ENCODE peak calls at places on chromosome 19, in four cellular contexts. Y is nephron progenitor cell, K is T-helper 17 cell, C is ACHN. Q is an unnamed sample.

GRCh38 chr19:7908078-7908699 is 4.5 kb downstream of the MAP2K7 start:
- DNase-seq in Y (no peak), K (no peak), C (no peak), Q (no peak)

GRCh38 chr19:7888145-7888825 is at the start of gene LRRC8E:
- DNase-seq in Y (peak), K (no peak), C (peak), Q (peak)

GRCh38 chr19:46979103-46979769 is 40.4 kb upstream of the NPAS1 start:
- DNase-seq in Y (peak), K (no peak), C (no peak), Q (no peak)

GRCh38 chr19:48543121-48543710 is 8.8 kb upstream of the SULT2B1 start:
- DNase-seq in Y (no peak), K (no peak), C (peak), Q (no peak)

GRCh38 chr19:1773173-1773572 is 19.9 kb downstream of the ONECUT3 start:
- DNase-seq in Y (no peak), K (no peak), C (peak), Q (no peak)

GRCh38 chr19:10544242-10544752 is 593 bp downstream of the ATG4D start:
- DNase-seq in Y (no peak), K (no peak), C (no peak), Q (no peak)

GRCh38 chr19:17450264-17451075 is 2.0 kb upstream of the TMEM221 start:
- DNase-seq in Y (no peak), K (no peak), C (no peak), Q (no peak)

GRCh38 chr19:42596391-42597071 is 1.8 kb upstream of the CEACAM8 start:
- DNase-seq in Y (peak), K (peak), C (peak), Q (peak)

GRCh38 chr19:719636-720377 is 11.1 kb downstream of the PALM start:
- DNase-seq in Y (peak), K (no peak), C (no peak), Q (no peak)

GRCh38 chr19:15934332-15935078 is at the start of gene CYP4F11:
- DNase-seq in Y (no peak), K (no peak), C (no peak), Q (no peak)

GRCh38 chr19:41997851-41998229 is 3.8 kb upstream of the ATP1A3 start:
- DNase-seq in Y (no peak), K (no peak), C (no peak), Q (no peak)

GRCh38 chr19:19356500-19356899 is 35.9 kb downstream of the MAU2 start:
- DNase-seq in Y (no peak), K (no peak), C (no peak), Q (no peak)

GRCh38 chr19:42175952-42176648 is 41.4 kb downstream of the DEDD2 start:
- DNase-seq in Y (no peak), K (no peak), C (peak), Q (no peak)

GRCh38 chr19:56751078-56751489 is 79.5 kb upstream of the ZNF835 start:
- DNase-seq in Y (no peak), K (no peak), C (no peak), Q (no peak)

GRCh38 chr19:2475018-2475701 is 767 bp upstream of the GADD45B start:
- DNase-seq in Y (peak), K (peak), C (peak), Q (no peak)

GRCh38 chr19:4524808-4525562 is 6.7 kb upstream of the PLIN4 start:
- DNase-seq in Y (peak), K (peak), C (peak), Q (peak)

GRCh38 chr19:49472936-49473335 is 1.1 kb upstream of the FLT3LG start:
- DNase-seq in Y (no peak), K (no peak), C (no peak), Q (no peak)

GRCh38 chr19:58356236-58356970 is 3.1 kb upstream of the A1BG start:
- DNase-seq in Y (no peak), K (no peak), C (no peak), Q (no peak)

GRCh38 chr19:5154129-5154798 is 185.4 kb downstream of the KDM4B start:
- DNase-seq in Y (peak), K (no peak), C (peak), Q (peak)

GRCh38 chr19:2962018-2962670 is 15.2 kb upstream of the TLE6 start:
- DNase-seq in Y (peak), K (no peak), C (peak), Q (peak)

GRCh38 chr19:464146-464545 is 3.3 kb upstream of the SHC2 start:
- DNase-seq in Y (no peak), K (no peak), C (no peak), Q (no peak)

GRCh38 chr19:56133858-56134654 is 7.0 kb upstream of the ZNF444 start:
- DNase-seq in Y (no peak), K (no peak), C (no peak), Q (no peak)

GRCh38 chr19:38388310-38389100 is at the start of gene SPRED3:
- DNase-seq in Y (peak), K (peak), C (peak), Q (peak)

GRCh38 chr19:54312436-54313362 is at the start of gene LILRA5:
- DNase-seq in Y (no peak), K (no peak), C (no peak), Q (no peak)

GRCh38 chr19:1113278-1113985 is 9.6 kb downstream of the GPX4 start:
- DNase-seq in Y (peak), K (peak), C (peak), Q (peak)

GRCh38 chr19:10871711-10872550 is 578 bp downstream of the CARM1 start:
- DNase-seq in Y (peak), K (no peak), C (peak), Q (peak)

GRCh38 chr19:48348039-48348438 is 15.7 kb downstream of the TMEM143 start:
- DNase-seq in Y (no peak), K (no peak), C (no peak), Q (no peak)

Q was measured in endothelial cell.